ENCODE peak calls at places on chromosomes 16 and 17, in eight cellular contexts. O, D, R, A, X, N, P and L are unnamed samples. For H3K36me3, the result is how much of the 10 kb centered on the place peaks cover.

GRCh38 chr17:50976951-50977472 is 110.9 kb upstream of the TOB1 start:
- DNase-seq in X (no peak), O (no peak), A (no peak), D (no peak), N (no peak), P (no peak), R (no peak), L (no peak)

GRCh38 chr16:14427371-14427948 is 202.6 kb downstream of the PARN start:
- DNase-seq in D (no peak), O (no peak), X (no peak), P (no peak), N (no peak), R (no peak), A (no peak), L (no peak)

GRCh38 chr17:77445030-77445907 is 304.5 kb downstream of the SEC14L1 start:
- DNase-seq in A (no peak), D (no peak), R (peak), O (peak), X (no peak), N (peak), P (no peak), L (peak)

GRCh38 chr17:34499576-34499975 is 79.8 kb upstream of the TMEM132E start:
- DNase-seq in N (peak), O (no peak), X (no peak), R (no peak), A (peak), D (peak), P (no peak), L (peak)

GRCh38 chr17:68657166-68657940 is 56.2 kb upstream of the FAM20A start:
- DNase-seq in A (no peak), N (no peak), P (no peak), D (no peak), O (no peak), X (no peak), R (no peak), L (no peak)

GRCh38 chr16:23055481-23055880 is 93.8 kb downstream of the USP31 start:
- DNase-seq in O (no peak), D (no peak), A (no peak), N (no peak), X (no peak), P (no peak), R (no peak), L (no peak)

GRCh38 chr16:10045291-10045775 is 136.9 kb downstream of the GRIN2A start:
- DNase-seq in N (no peak), D (no peak), X (no peak), R (no peak), A (no peak), O (no peak), P (no peak), L (no peak)

GRCh38 chr17:76014100-76014924 is 12.8 kb downstream of the EVPL start:
- DNase-seq in D (peak), N (peak), R (peak), X (peak), A (peak), O (peak), P (peak), L (peak)

GRCh38 chr16:56228476-56228875 is 37.2 kb downstream of the GNAO1 start:
- DNase-seq in X (no peak), A (no peak), R (no peak), O (no peak), P (no peak), D (no peak), N (no peak), L (no peak)

GRCh38 chr17:59372138-59372751 is 40.8 kb downstream of the YPEL2 start:
- DNase-seq in A (no peak), O (peak), X (no peak), P (no peak), D (no peak), N (peak), R (peak), L (no peak)

DNA sequence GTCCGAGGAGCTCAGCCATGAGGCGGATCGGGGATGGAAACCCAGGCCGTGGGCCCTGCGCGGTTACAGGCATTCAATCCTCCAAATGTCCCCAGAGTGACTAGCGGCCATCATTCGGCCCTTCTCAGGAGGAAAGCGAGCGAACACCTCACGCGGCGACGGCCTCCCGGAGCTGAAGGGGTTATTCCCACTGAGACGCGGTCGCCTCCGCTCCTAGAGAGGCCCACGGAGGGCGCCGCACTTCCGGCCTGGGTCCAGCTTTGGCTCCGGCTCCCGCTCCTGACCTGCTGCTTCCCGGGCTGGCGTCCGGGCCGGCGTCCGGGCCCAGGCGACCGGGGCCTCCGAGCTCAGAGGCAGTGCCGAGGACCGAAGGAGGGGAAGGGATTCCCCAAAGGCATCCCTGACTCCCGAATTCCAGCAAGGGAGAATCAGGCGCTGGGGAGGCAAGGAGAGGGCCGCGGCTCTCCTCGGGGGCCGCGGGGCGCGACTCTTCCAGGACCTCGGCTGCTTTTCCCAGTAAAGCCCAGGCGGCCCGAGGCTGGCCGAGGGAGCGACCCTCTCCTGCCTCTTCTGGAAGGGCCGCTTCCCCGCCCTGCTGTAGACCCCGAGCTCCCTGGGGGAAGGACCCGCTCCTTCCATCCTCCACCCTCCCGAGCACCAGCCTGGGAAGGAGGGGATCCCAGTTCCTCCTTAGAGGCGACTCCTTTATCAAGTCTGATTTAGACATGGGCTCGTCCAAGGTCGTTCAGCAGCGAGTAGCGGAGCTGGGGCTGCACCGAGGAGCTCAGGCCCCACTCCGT is 18.6 kb upstream of the ZNF629 start:
- DNase-seq in R (peak), A (peak), O (peak), X (peak), D (peak), P (peak), N (peak), L (peak)
- TF ChIP-seq CTCF in R (no peak), A (no peak), O (no peak), X (peak), D (no peak), P (no peak), N (peak), L (no peak)

GRCh38 chr16:48913384-48913783 is 303.4 kb upstream of the N4BP1 start:
- DNase-seq in X (no peak), D (no peak), P (no peak), R (no peak), N (no peak), O (no peak), A (no peak), L (no peak)

GRCh38 chr16:48911700-48912099 is 301.7 kb upstream of the N4BP1 start:
- DNase-seq in D (no peak), X (no peak), O (no peak), A (peak), N (no peak), P (no peak), R (no peak), L (no peak)

GRCh38 chr16:48912360-48912759 is 302.4 kb upstream of the N4BP1 start:
- DNase-seq in A (peak), O (no peak), R (no peak), D (no peak), X (no peak), N (no peak), P (no peak), L (no peak)

GRCh38 chr16:48916566-48916965 is 306.6 kb upstream of the N4BP1 start:
- DNase-seq in A (no peak), N (no peak), R (no peak), X (no peak), D (no peak), P (no peak), O (no peak), L (no peak)

GRCh38 chr16:48914070-48914469 is 304.1 kb upstream of the N4BP1 start:
- DNase-seq in X (no peak), P (no peak), D (no peak), R (no peak), A (peak), O (no peak), N (no peak), L (no peak)
- H3K36me3 ChIP-seq in X (under half), P (under half), D (under half), R (under half), A (under half), O (under half), N (under half), L (under half)

GRCh38 chr16:51146256-51146924 is 4.7 kb downstream of the SALL1 start:
- DNase-seq in D (no peak), A (no peak), X (peak), O (no peak), R (no peak), P (no peak), N (peak), L (no peak)
- H3K4me3 ChIP-seq in D (no peak), A (no peak), X (no peak), O (no peak), R (no peak), P (no peak), N (peak), L (no peak)

GRCh38 chr16:85585762-85586161 is 27.4 kb upstream of the GSE1 start:
- DNase-seq in A (no peak), R (no peak), N (no peak), D (no peak), X (no peak), O (no peak), P (no peak), L (no peak)

GRCh38 chr16:85589688-85590505 is 23.2 kb upstream of the GSE1 start:
- DNase-seq in O (no peak), P (no peak), N (no peak), X (no peak), R (no peak), D (no peak), A (no peak), L (no peak)

GRCh38 chr16:85588562-85589503 is 24.3 kb upstream of the GSE1 start:
- DNase-seq in A (no peak), X (no peak), O (no peak), D (peak), P (no peak), R (no peak), N (no peak), L (no peak)

GRCh38 chr16:85586360-85587145 is 26.6 kb upstream of the GSE1 start:
- DNase-seq in D (no peak), O (peak), N (no peak), P (no peak), A (no peak), X (peak), R (peak), L (no peak)

DNA sequence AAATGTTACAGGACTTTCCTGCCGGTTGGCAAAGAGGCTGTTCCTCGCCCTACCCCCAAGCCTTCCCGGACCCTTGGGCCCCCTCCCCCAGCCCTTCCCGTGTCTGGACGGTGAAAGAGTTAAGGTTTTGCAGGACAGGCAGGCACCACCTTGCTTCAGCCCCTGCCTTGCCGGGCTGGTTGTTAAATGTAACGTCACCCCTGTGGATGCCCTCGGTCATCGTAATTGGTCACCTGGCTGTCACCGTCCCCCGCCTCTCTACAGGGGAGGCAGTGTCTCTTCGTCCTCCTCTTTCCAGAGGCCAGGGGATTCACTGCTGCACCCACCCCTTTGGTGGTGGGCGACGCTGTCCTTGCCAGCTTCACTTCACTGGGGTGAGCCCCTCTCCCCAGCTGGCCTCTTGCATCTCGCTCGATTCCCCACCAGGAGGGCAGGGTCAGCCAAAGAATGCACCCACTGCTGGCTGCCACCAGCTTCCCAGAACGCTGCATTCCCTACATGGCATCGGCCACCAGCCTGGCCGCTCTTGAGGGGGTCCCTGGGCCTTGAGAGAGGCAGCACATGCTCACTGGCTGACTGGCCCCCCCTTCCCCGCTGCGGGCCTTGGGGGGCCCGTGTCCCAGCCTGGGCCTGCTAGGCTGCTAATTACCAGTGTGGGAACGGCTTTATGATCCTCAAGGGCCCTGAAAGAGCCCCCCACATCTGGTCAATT is 25.2 kb upstream of the GSE1 start:
- DNase-seq in R (no peak), O (no peak), A (no peak), X (no peak), N (no peak), P (no peak), D (no peak), L (no peak)
- TF ChIP-seq CTCF in R (no peak), O (no peak), A (no peak), X (no peak), N (no peak), P (no peak), D (no peak), L (no peak)

GRCh38 chr17:57135026-57135747 is 50.1 kb downstream of the AKAP1 start:
- DNase-seq in D (no peak), N (no peak), X (peak), A (no peak), P (no peak), O (no peak), R (no peak), L (no peak)

GRCh38 chr17:57136355-57136754 is 51.3 kb downstream of the AKAP1 start:
- DNase-seq in R (no peak), P (no peak), O (no peak), D (no peak), N (no peak), A (peak), X (no peak), L (no peak)

GRCh38 chr17:57130708-57131461 is 45.8 kb downstream of the AKAP1 start:
- DNase-seq in N (peak), A (peak), P (peak), R (peak), X (peak), O (peak), D (peak), L (peak)

GRCh38 chr17:57135748-57136342 is 50.8 kb downstream of the AKAP1 start:
- DNase-seq in O (no peak), R (no peak), D (no peak), P (no peak), X (peak), A (no peak), N (no peak), L (no peak)

DNA sequence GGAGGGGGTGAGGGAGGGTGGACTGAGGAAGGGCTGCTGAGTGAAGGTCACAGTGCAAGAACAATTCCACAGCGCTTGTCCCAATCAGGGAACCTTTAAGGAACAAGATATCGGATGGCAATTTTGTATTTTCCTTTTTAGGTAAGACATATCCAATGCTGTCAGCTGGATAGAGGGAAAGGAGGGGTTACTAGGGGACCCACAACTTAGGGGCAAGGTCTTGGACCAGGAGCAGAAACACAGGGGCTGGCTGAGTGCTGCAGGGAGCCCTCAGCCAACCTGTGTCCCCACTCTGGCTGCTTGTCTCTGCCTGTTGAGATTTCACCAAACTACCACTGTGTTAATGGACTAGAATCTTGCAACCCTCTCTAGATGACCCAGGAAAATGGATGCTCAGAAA is 47.6 kb downstream of the AKAP1 start:
- DNase-seq in O (no peak), N (no peak), P (no peak), R (no peak), D (no peak), X (peak), A (peak), L (no peak)
- H3K36me3 ChIP-seq in O (under half), N (under half), P (under half), R (under half), D (under half), X (under half), A (under half), L (under half)

GRCh38 chr17:36657390-36657762 is 56.0 kb downstream of the MRM1 start:
- DNase-seq in X (no peak), P (no peak), A (peak), R (no peak), O (no peak), N (peak), D (no peak), L (no peak)
- H3K4me3 ChIP-seq in X (no peak), P (peak), A (peak), R (peak), O (peak), N (peak), D (no peak), L (no peak)

GRCh38 chr17:8118769-8119574 is 658 bp upstream of the ALOXE3 start:
- DNase-seq in D (peak), R (peak), X (peak), A (peak), N (peak), O (peak), P (peak), L (peak)

GRCh38 chr17:8119575-8120519 is 1.5 kb upstream of the ALOXE3 start:
- DNase-seq in P (peak), A (peak), R (peak), N (peak), X (peak), D (peak), O (peak), L (peak)

GRCh38 chr17:8117980-8118768 is at the start of gene ALOXE3:
- DNase-seq in X (peak), P (peak), N (peak), R (no peak), A (peak), D (peak), O (peak), L (no peak)

GRCh38 chr17:8117367-8117979 is 841 bp downstream of the ALOXE3 start:
- DNase-seq in P (no peak), O (no peak), N (no peak), D (no peak), R (no peak), A (no peak), X (no peak), L (no peak)

GRCh38 chr17:8116779-8117178 is 1.5 kb downstream of the ALOXE3 start:
- DNase-seq in O (no peak), X (no peak), P (no peak), R (no peak), D (no peak), A (no peak), N (no peak), L (no peak)
- TF ChIP-seq CTCF in O (no peak), X (no peak), P (no peak), R (no peak), D (no peak), A (no peak), N (no peak), L (no peak)

DNA sequence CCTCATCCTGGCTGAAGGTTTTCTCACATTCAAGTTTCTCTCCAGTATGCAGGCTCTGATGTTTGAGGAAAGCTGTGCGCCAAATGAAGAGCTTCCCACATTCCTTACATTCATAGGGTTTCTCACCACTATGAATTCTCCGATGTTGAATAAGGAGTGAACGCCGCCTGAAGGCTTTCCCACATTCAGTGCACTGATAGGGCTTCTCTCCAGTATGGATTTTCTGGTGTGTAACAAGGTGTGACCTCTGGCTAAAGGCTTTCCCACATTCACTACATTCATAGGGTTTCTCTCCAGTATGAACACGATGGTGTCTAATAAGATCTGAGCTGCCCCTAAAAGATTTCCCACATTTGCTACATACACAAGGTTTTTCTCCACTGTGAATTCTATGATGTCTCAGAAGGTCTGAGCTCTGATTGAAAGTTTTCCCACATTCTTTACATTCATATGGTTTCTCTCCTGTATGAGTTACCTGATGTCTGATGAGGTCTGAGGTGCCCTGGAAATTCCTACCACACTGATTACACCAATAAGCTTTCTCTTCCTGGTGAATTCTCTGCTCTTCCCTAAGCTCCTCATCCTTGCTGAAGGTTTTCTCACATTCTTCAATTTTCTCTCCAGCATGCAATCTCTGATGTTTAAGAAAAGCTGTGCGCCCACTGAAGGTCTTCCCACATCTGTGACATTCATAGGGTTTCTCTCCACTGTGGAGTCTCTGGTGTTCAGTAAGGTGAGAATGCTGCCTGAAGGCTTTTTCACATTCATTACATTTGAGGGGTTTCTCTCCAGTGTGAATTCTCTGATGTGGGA is 8.9 kb downstream of the ZNF594 start:
- DNase-seq in A (peak), X (no peak), P (no peak), N (no peak), R (no peak), O (no peak), D (no peak), L (no peak)
- H3K36me3 ChIP-seq in A (half or more), X (under half), P (under half), N (under half), R (under half), O (under half), D (under half), L (under half)

DNA sequence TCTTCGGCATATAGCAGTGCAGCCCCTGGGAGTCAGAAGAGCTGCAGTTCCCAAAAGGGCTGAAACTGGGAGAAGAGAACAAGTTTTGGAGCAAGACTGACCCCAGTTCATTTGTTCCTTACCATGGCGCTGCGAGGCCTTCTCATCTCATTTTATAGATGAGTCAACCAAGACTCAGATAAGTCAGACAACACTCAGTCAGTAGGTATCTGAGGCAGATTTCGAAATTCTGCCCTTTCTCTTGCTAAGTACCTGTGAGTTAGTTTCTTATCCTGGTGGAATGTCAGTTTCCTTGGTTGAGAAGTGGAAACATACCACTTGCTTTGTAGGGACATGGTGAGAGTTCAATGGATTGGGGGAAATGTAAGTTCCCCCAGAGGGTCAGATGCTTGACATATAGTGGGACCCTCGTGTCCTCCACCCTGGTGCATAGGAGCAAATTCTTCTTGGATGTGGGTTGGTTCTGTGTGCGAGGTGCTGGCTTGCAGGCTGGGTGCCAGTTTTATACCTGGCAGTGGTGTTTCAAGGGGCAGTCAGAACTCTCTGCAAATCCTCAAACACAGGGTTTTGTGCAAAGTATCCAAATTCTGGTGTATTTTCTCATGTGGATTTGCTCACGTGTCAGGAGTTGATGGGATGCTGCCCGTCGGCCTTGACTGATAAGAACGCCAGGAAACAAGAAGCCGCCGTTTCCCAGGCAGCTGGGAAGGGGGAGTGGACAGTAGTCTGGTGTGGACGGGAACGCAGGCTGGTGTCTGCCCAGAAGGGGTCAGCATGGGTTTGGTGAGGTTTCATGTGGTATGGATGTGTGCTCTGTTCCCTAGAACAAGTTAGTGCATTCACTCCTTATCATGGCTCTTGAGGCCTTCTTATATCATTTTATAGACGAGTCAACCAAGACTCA is 61.1 kb upstream of the CIBAR2 start:
- DNase-seq in X (peak), P (no peak), A (no peak), O (no peak), R (no peak), D (peak), N (peak), L (no peak)
- H3K4me3 ChIP-seq in X (peak), P (no peak), A (peak), O (peak), R (peak), D (peak), N (peak), L (no peak)